ENCODE peak calls at places on chromosomes 3 and 15, in four cellular contexts. N is neuronal stem cell, A is IMR-90, I is H1. E is an unnamed sample.

GRCh38 chr15:59539799-59540198 is 71.8 kb upstream of the GCNT3 start:
- DNase-seq in A (no peak), N (no peak), I (no peak), E (no peak)

GRCh38 chr3:168889666-168890065 is 773.8 kb downstream of the MECOM start:
- DNase-seq in N (no peak), I (peak), A (no peak), E (no peak)

GRCh38 chr3:126781889-126782491 is 78.0 kb downstream of the CHCHD6 start:
- DNase-seq in N (no peak), A (peak), I (no peak), E (peak)

GRCh38 chr3:24818055-24818454 is 323.4 kb upstream of the THRB start:
- DNase-seq in N (no peak), A (no peak), I (no peak), E (no peak)

GRCh38 chr15:35557544-35557943 is 11.6 kb upstream of the DPH6 start:
- DNase-seq in I (no peak), N (no peak), A (peak), E (peak)

GRCh38 chr3:105304487-105304886 is 62.2 kb upstream of the ALCAM start:
- DNase-seq in I (no peak), N (no peak), A (peak), E (peak)

GRCh38 chr15:69490356-69491050 is 37.9 kb downstream of the RPLP1 start:
- DNase-seq in I (no peak), A (no peak), N (no peak), E (no peak)

GRCh38 chr3:120506828-120507774 is 56.3 kb upstream of the FSTL1 start:
- DNase-seq in I (no peak), N (peak), A (peak), E (peak)

GRCh38 chr3:181629029-181629428 is 82.7 kb upstream of the SOX2 start:
- DNase-seq in N (no peak), A (peak), I (no peak), E (no peak)

GRCh38 chr3:164683516-164683915 is 394.8 kb downstream of the SI start:
- DNase-seq in A (no peak), N (no peak), I (no peak), E (no peak)

GRCh38 chr3:13716540-13717221 is 163.2 kb downstream of the WNT7A start:
- DNase-seq in N (no peak), I (no peak), A (no peak), E (no peak)

GRCh38 chr3:103794656-103795055 is 1359.8 kb downstream of the ZPLD1 start:
- DNase-seq in A (no peak), N (no peak), I (no peak), E (no peak)

GRCh38 chr3:123740391-123740822 is 143.7 kb downstream of the MYLK start:
- DNase-seq in A (no peak), I (no peak), N (no peak), E (no peak)

GRCh38 chr3:65883614-65884013 is 155.1 kb downstream of the MAGI1 start:
- DNase-seq in I (no peak), N (no peak), A (peak), E (peak)

GRCh38 chr3:128745742-128746141 is 19.8 kb downstream of the RAB7A start:
- DNase-seq in I (no peak), A (no peak), N (no peak), E (no peak)

GRCh38 chr15:63668601-63669000 is 71.4 kb downstream of the FBXL22 start:
- DNase-seq in A (no peak), N (no peak), I (no peak), E (no peak)

GRCh38 chr3:38203690-38204089 is 38.4 kb downstream of the OXSR1 start:
- DNase-seq in A (no peak), I (no peak), N (no peak), E (no peak)

GRCh38 chr3:151439652-151440125 is 21.2 kb downstream of the IGSF10 start:
- DNase-seq in N (peak), A (peak), I (no peak), E (peak)

DNA sequence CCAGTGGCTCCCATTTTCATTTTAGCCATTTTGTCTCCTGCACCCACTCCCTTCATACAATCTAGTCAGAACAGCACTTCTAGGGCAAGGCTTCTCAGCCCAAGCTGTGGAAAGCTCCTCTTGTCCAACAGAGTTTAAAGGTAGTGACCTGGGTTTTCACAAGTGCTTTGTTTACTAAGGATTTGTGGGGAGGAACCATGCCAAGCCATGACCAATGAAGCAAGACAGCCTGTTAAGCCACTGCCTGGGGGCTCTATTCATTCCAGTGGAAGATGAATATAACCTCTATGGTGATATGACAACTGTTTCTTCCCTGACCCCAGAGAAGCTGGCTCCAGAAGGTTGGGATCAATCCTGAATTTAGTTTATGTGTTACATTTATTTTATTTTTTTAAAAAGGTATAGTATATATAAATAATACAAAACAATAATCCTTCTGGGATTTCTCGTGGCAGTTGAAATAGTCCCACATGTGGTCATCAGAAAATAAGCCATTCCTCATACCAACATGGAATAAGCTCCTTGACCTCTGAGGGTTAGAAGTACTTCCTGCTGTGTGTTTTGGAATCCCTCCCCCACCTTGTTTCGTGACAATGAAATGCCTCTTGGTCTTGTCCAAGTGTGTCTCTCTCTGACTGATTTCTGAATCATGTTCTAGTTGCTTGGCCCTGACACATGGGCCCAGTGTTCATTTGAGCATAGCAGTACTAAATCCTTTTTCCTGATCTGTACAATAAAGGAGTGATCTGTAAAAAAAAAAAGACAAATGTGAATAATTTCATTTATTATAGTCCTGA is 13.3 kb upstream of the THUMPD3 start:
- DNase-seq in A (peak), N (no peak), I (no peak), E (peak)
- H3K14ac ChIP-seq in A (peak), N (no peak), I (no peak), E (no peak)

DNA sequence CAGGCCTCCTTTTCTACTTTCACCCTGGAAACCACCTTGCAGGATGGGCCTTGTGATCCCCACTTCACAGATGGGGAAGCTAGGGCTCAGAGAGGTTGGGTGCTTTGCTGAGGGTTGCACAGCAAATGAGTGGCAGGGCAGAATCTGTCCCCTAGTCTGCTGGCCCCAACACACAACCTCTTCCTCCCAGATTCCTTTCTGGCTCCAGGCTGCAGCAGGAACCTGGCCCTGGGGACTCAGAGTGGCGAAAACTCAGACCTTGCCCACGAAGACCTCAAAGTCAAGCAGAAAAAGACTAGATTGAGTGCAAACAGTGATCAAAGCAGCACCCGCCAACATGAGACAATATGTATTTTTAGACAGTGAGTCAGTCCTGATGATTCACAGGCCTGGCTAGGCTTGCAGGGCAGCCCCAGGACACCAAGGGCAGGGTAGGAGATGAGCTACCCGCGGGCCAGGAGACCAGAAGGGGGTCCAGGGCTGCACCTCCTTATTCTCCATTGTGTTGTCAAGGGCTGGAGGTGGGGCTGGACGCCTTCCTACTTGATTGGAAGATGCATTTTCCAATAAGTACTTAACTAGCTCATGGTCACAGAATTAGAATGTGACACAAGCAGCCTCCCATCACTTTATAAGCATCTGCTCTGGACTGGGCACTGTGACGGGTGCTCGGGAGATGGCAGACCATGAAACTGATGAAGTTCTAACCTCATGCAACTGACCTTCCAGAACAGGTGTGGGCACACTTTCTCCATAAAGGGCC is 23.9 kb downstream of the GOLGA6L2 start:
- DNase-seq in I (no peak), N (no peak), A (no peak), E (no peak)
- H3K4me2 ChIP-seq in I (no peak), N (no peak), A (no peak), E (no peak)

DNA sequence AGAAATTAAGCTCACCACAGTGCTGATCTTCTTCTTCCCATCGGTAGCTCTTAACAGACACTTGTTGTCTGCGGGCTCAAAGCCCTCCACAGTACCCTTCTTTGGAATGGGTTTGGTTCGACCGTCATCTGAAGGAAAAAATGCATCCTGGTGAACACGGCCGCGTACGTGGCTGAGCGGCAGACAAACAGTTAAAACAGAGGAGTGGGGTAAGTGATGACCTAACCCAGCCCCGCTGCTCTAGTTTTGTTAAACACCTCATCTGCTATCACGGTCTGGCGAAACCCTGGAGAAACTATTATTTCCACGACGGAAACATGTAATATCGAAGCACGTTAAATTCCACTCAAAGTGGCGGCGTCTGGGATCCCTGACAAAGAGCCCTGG is 721 bp downstream of the SRP14 start:
- DNase-seq in N (no peak), A (peak), I (no peak), E (peak)
- H3K14ac ChIP-seq in N (peak), A (peak), I (no peak), E (no peak)

GRCh38 chr3:184786271-184787010 is 25.5 kb upstream of the VPS8 start:
- DNase-seq in A (peak), I (no peak), N (no peak), E (peak)

GRCh38 chr3:184791134-184791533 is 20.8 kb upstream of the VPS8 start:
- DNase-seq in A (no peak), N (no peak), I (no peak), E (no peak)

GRCh38 chr3:184789314-184789998 is 22.5 kb upstream of the VPS8 start:
- DNase-seq in I (no peak), A (no peak), N (no peak), E (no peak)

GRCh38 chr3:184785856-184786255 is 26.1 kb upstream of the VPS8 start:
- DNase-seq in N (no peak), I (no peak), A (no peak), E (no peak)

GRCh38 chr3:184788751-184789150 is 23.2 kb upstream of the VPS8 start:
- DNase-seq in N (no peak), A (no peak), I (no peak), E (no peak)
- H3K4me2 ChIP-seq in N (no peak), A (no peak), I (no peak), E (no peak)

GRCh38 chr15:78056714-78057269 is 20.7 kb downstream of the TBC1D2B start:
- DNase-seq in I (no peak), A (peak), N (no peak), E (peak)
- H3K14ac ChIP-seq in I (no peak), A (peak), N (no peak), E (no peak)

DNA sequence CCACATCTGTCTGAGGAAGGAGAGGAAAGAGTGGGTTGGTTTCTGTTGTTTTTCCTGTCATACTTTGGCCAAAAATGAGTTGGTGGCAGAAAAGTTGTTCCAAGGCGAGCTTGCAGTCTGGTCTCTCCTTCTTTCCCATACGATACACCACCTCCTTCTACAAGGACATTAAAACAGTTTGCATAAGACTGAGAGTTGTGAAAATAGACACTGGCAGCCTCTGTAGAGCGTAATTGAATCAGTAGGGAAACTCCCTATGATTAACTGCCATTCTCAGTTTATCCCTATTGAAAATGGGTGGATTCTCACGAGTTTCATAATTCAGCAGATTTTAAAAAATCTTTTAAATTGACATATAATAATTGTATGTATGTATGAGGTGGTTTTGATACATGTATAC is 3.7 kb upstream of the LSG1 start:
- DNase-seq in I (no peak), A (no peak), N (no peak), E (no peak)
- H3K4me2 ChIP-seq in I (no peak), A (no peak), N (no peak), E (no peak)

GRCh38 chr3:138440596-138440995 is 6.2 kb downstream of the ESYT3 start:
- DNase-seq in N (no peak), I (no peak), A (peak), E (no peak)
- H3K14ac ChIP-seq in N (no peak), I (no peak), A (no peak), E (no peak)

DNA sequence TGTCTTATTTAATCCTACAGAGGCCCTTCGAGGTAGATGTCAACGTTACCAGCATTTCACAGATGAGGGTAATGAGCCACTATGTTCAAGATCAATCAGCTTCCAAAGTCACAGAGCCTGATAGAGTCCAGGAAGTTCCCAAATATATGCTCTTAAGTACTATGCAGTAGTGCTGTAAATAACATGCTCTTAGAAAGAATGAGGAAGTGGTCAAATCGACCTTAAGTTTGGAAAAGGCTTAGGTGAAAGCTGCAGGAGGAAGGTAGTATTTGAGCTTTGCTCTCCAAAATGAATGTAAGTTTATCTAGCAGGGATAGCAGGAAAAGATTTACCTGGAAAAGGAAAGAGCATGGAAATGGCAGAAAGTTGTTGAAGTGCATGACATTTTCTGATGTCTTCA is 234.0 kb downstream of the RBMS3 start:
- DNase-seq in A (no peak), I (no peak), N (no peak), E (peak)
- H3K4me2 ChIP-seq in A (peak), I (peak), N (no peak), E (no peak)

GRCh38 chr3:158649791-158650190 is 5.5 kb downstream of the GFM1 start:
- DNase-seq in I (no peak), A (no peak), N (no peak), E (no peak)

GRCh38 chr3:158640646-158641045 is 3.7 kb upstream of the GFM1 start:
- DNase-seq in I (no peak), N (no peak), A (no peak), E (no peak)

GRCh38 chr3:158642005-158642404 is 2.3 kb upstream of the GFM1 start:
- DNase-seq in I (no peak), N (no peak), A (no peak), E (no peak)

GRCh38 chr3:158642474-158643210 is 1.7 kb upstream of the GFM1 start:
- DNase-seq in I (no peak), A (no peak), N (no peak), E (no peak)

DNA sequence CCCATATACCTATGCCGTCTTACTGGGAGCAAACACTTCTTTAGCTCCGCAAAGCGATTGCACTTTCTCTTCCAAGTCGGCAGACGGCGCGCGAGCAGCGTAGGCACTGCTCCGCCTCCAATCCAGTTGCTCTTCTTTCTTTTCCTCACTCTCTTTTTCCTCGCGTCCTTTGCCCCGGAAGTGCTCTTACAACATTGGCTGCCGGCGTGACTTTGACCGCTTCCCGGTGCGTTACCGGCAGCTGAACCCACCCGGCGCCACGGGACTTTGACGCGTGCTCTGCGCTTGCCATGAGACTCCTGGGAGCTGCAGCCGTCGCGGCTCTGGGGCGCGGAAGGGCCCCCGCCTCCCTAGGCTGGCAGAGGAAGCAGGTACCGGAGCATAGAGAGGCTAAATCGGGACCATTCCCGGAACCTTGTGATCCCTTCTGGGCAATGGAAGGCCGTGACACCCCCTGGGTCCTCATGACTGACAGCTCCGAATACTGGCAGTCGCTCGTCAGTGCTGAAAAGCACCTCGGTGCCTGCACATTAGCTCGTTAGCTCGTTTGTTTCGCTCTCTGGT is at the start of gene GFM1:
- DNase-seq in I (peak), N (peak), A (peak), E (peak)
- H3K14ac ChIP-seq in I (no peak), N (peak), A (peak), E (peak)

DNA sequence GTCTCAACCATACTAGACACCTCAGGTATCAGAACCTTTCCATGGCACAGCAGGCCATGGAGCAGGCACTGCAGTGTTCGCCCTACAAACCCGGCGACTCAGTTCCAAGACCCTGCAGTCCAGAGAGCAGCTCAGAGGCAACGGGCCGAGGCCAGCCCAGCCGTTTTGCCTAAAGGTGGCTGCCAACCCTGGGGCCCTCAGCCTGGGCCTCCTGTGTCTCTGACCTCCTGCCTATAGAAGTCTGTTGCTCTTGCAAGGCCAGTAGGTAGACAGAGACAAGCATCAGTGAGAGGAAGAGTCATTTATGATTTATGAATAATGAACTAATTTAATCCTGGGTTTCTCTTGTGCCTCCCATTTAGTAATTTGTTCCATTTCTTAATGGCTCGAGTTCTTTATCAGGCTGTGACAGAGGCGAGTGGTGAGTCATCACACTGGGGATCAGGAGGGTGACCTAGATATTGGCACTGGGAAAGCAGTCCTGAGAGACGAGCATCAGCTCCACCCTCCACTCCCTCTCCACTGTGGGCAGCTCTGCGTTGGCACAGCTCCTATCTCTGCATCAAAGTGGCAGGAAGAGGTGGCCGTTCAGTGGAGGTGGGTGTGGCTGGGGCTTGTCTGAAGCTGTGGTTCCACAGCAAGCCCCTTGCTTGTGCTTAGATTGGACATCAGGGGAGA is 79.8 kb downstream of the ABHD5 start:
- DNase-seq in A (no peak), N (no peak), I (no peak), E (peak)
- H3K4me2 ChIP-seq in A (no peak), N (no peak), I (no peak), E (no peak)

E was measured in mesenchymal stem cell.